ENCODE peak calls at places on chromosomes 12 and 14, in seven cellular contexts. E, L, A, F, B, W and Y are unnamed samples.

GRCh38 chr14:56794088-56794556 is 16.2 kb downstream of the OTX2 start:
- DNase-seq in A (no peak), W (no peak), B (no peak), E (no peak), L (no peak), F (no peak), Y (no peak)

GRCh38 chr14:91848602-91849001 is 18.7 kb downstream of the TC2N start:
- DNase-seq in B (no peak), L (no peak), W (no peak), E (no peak), F (no peak), A (no peak), Y (no peak)

GRCh38 chr12:7100239-7100638 is 8.0 kb upstream of the C1R start:
- DNase-seq in W (no peak), F (no peak), L (no peak), B (no peak), A (no peak), E (no peak), Y (no peak)

GRCh38 chr12:124543591-124544310 is 23.7 kb downstream of the NCOR2 start:
- DNase-seq in F (no peak), B (no peak), A (no peak), W (no peak), L (no peak), E (no peak), Y (no peak)

GRCh38 chr12:124381454-124382207 is 86.7 kb downstream of the RFLNA start:
- DNase-seq in A (peak; percentile 45), W (peak; percentile 44), L (no peak), F (no peak), B (no peak), E (no peak), Y (no peak)

GRCh38 chr14:76389841-76390240 is 13.9 kb downstream of the ESRRB start:
- DNase-seq in B (no peak), A (no peak), W (no peak), L (no peak), E (no peak), F (no peak), Y (no peak)

GRCh38 chr12:15956413-15957185 is 45.5 kb downstream of the DERA start:
- DNase-seq in B (peak; percentile 91), W (no peak), A (no peak), L (no peak), F (no peak), E (no peak), Y (no peak)

GRCh38 chr12:4910502-4911315 is 1.0 kb downstream of the KCNA1 start:
- DNase-seq in B (no peak), A (no peak), E (no peak), L (no peak), F (no peak), W (no peak), Y (no peak)

GRCh38 chr12:124109760-124110159 is 136.7 kb downstream of the ZNF664 start:
- DNase-seq in A (no peak), W (no peak), L (no peak), F (no peak), B (peak; percentile 47), E (no peak), Y (no peak)

GRCh38 chr14:99468081-99468480 is 12.6 kb downstream of the SETD3 start:
- DNase-seq in F (no peak), A (no peak), B (no peak), W (no peak), L (no peak), E (no peak), Y (no peak)

GRCh38 chr12:27927347-27927746 is 45.2 kb downstream of the PTHLH start:
- DNase-seq in E (no peak), A (no peak), L (no peak), F (no peak), W (no peak), B (no peak), Y (no peak)

GRCh38 chr14:57168138-57168695 is 100.5 kb downstream of the EXOC5 start:
- DNase-seq in L (no peak), B (no peak), E (no peak), F (no peak), W (no peak), A (no peak), Y (no peak)

GRCh38 chr12:53623986-53624385 is 2.2 kb downstream of the ATF7 start:
- DNase-seq in E (no peak), W (peak; percentile 78), F (no peak), A (peak; percentile 19), L (no peak), B (no peak), Y (no peak)

GRCh38 chr14:25461780-25462179 is 411.8 kb upstream of the STXBP6 start:
- DNase-seq in F (no peak), E (no peak), A (no peak), W (no peak), B (no peak), L (no peak), Y (no peak)

GRCh38 chr12:3670083-3670620 is 82.8 kb downstream of the CRACR2A start:
- DNase-seq in E (no peak), B (no peak), L (no peak), F (no peak), W (no peak), A (no peak), Y (no peak)

GRCh38 chr14:99951085-99951484 is 114.1 kb upstream of the EVL start:
- DNase-seq in W (no peak), F (no peak), L (no peak), A (no peak), B (no peak), E (no peak), Y (no peak)

GRCh38 chr12:117876492-117876816 is 92.3 kb downstream of the KSR2 start:
- DNase-seq in A (no peak), L (no peak), B (no peak), F (no peak), W (no peak), E (no peak), Y (no peak)

GRCh38 chr12:13234045-13234641 is 37.6 kb downstream of the EMP1 start:
- DNase-seq in W (peak; percentile 57), F (no peak), L (peak; percentile 13), B (peak; percentile 58), E (peak; percentile 89), A (no peak), Y (no peak)

GRCh38 chr12:132477009-132477702 is 12.8 kb upstream of the FBRSL1 start:
- DNase-seq in L (no peak), E (no peak), F (no peak), A (no peak), W (no peak), B (no peak), Y (no peak)

GRCh38 chr12:81077329-81077685 is 572 bp upstream of the ACSS3 start:
- DNase-seq in B (no peak), F (no peak), L (no peak), W (no peak), E (peak; percentile 77), A (no peak), Y (no peak)

GRCh38 chr14:54147285-54147684 is 190.7 kb upstream of the BMP4 start:
- DNase-seq in B (no peak), F (no peak), W (no peak), L (no peak), A (no peak), E (no peak), Y (no peak)

GRCh38 chr12:117155278-117156060 is 34.8 kb downstream of the FBXO21 start:
- DNase-seq in E (peak; percentile 95), W (no peak), B (peak; percentile 85), A (no peak), L (peak; percentile 69), F (peak; percentile 77), Y (peak; percentile 77)

GRCh38 chr12:56900583-56900982 is 33.6 kb downstream of the SDR9C7 start:
- DNase-seq in W (no peak), L (no peak), F (no peak), A (no peak), B (no peak), E (no peak), Y (no peak)

GRCh38 chr12:103728323-103728722 is 112.7 kb downstream of the NT5DC3 start:
- DNase-seq in L (no peak), W (no peak), A (no peak), B (no peak), E (no peak), F (no peak), Y (no peak)

GRCh38 chr12:129594098-129594497 is 309.7 kb downstream of the TMEM132D start:
- DNase-seq in L (no peak), A (no peak), E (no peak), B (no peak), F (no peak), W (no peak), Y (no peak)

GRCh38 chr12:24679135-24679534 is 269.8 kb downstream of the BCAT1 start:
- DNase-seq in L (no peak), B (no peak), W (peak; percentile 2), F (no peak), A (no peak), E (no peak), Y (no peak)

GRCh38 chr12:8678661-8679111 is 16.1 kb upstream of the MFAP5 start:
- DNase-seq in W (no peak), F (peak; percentile 48), B (no peak), A (no peak), L (no peak), E (no peak), Y (no peak)

GRCh38 chr14:102221026-102221425 is 81.3 kb downstream of the WDR20 start:
- DNase-seq in F (no peak), E (no peak), W (no peak), A (no peak), L (no peak), B (no peak), Y (no peak)

GRCh38 chr14:99930420-99931274 is 134.6 kb upstream of the EVL start:
- DNase-seq in W (no peak), A (no peak), F (no peak), L (no peak), E (no peak), B (no peak), Y (no peak)

GRCh38 chr12:130775953-130776856 is 60.1 kb upstream of the RIMBP2 start:
- DNase-seq in B (no peak), L (peak; percentile 6), W (peak; percentile 57), F (peak; percentile 56), E (no peak), A (peak; percentile 49), Y (no peak)

GRCh38 chr12:62259311-62259992 is 752 bp upstream of the USP15 start:
- DNase-seq in L (peak; percentile 6), W (no peak), A (no peak), B (peak; percentile 86), E (no peak), F (no peak), Y (no peak)

GRCh38 chr12:81181701-81182100 is 103.8 kb downstream of the ACSS3 start:
- DNase-seq in L (no peak), F (no peak), W (no peak), B (no peak), E (no peak), A (no peak), Y (no peak)

GRCh38 chr12:97006585-97006984 is 99.5 kb downstream of the NEDD1 start:
- DNase-seq in W (no peak), B (no peak), E (no peak), F (no peak), L (no peak), A (no peak), Y (no peak)